ENCODE peak calls at places on chromosomes 7 and 10, in eight cellular contexts. C is transverse colon, J is suprapubic skin, N is ascending aorta, B is fibroblast of the aortic adventitia, A is RWPE1, G is glutamatergic neuron, Z is GM23338. I is an unnamed sample.

GRCh38 chr7:519429-519973 is at the start of gene PDGFA:
- DNase-seq in B (peak), C (no peak), Z (no peak), J (no peak), A (no peak), N (no peak), G (peak), I (peak)

GRCh38 chr10:8511026-8511425 is 456.5 kb downstream of the GATA3 start:
- DNase-seq in C (no peak), A (no peak), B (no peak), J (no peak), N (no peak), Z (peak), G (no peak), I (no peak)

GRCh38 chr10:114645729-114646128 is 12.3 kb downstream of the ABLIM1 start:
- DNase-seq in Z (no peak), J (no peak), B (no peak), N (no peak), G (no peak), A (no peak), C (no peak), I (no peak)

GRCh38 chr10:131219584-131219886 is 92.0 kb downstream of the TCERG1L start:
- DNase-seq in A (no peak), N (no peak), Z (no peak), C (no peak), J (no peak), B (no peak), G (no peak), I (no peak)

GRCh38 chr10:84177541-84178386 is 4.2 kb downstream of the GPR15LG start:
- DNase-seq in N (no peak), B (no peak), G (no peak), A (no peak), J (no peak), Z (no peak), C (no peak), I (no peak)

GRCh38 chr10:128086003-128086863 is 40.0 kb downstream of the MKI67 start:
- DNase-seq in C (no peak), B (no peak), J (peak), A (no peak), N (peak), Z (no peak), G (peak), I (no peak)

GRCh38 chr7:100679927-100680588 is 6.5 kb downstream of the GNB2 start:
- DNase-seq in C (peak), J (peak), N (no peak), Z (peak), A (peak), G (no peak), B (peak), I (no peak)

GRCh38 chr10:97780991-97781540 is 9.3 kb upstream of the SFRP5 start:
- DNase-seq in N (no peak), B (no peak), C (no peak), J (no peak), A (no peak), G (no peak), Z (no peak), I (no peak)

GRCh38 chr10:28179490-28180099 is 123.3 kb downstream of the MPP7 start:
- DNase-seq in J (no peak), B (peak), N (no peak), A (peak), G (no peak), Z (peak), C (no peak), I (peak)

GRCh38 chr10:132279873-132280645 is 27.7 kb downstream of the STK32C start:
- DNase-seq in N (no peak), Z (no peak), A (no peak), G (peak), B (no peak), J (no peak), C (no peak), I (no peak)

GRCh38 chr7:150950496-150951180 is 27.5 kb downstream of the KCNH2 start:
- DNase-seq in Z (no peak), N (no peak), C (no peak), J (peak), A (no peak), B (no peak), G (peak), I (no peak)

GRCh38 chr10:3402334-3402733 is 229.8 kb upstream of the PITRM1 start:
- DNase-seq in Z (no peak), G (no peak), C (no peak), B (no peak), A (no peak), N (no peak), J (no peak), I (no peak)

GRCh38 chr10:84331091-84331490 is 2.7 kb downstream of the CCSER2 start:
- DNase-seq in B (no peak), A (no peak), J (no peak), Z (no peak), N (no peak), C (no peak), G (no peak), I (no peak)

GRCh38 chr7:39672176-39672575 is 48.8 kb downstream of the RALA start:
- DNase-seq in Z (no peak), C (no peak), N (no peak), B (no peak), A (no peak), G (no peak), J (no peak), I (no peak)

GRCh38 chr7:157844141-157844540 is 507.3 kb downstream of the DNAJB6 start:
- DNase-seq in Z (no peak), J (no peak), G (no peak), B (no peak), A (no peak), C (no peak), N (no peak), I (no peak)

GRCh38 chr10:21989453-21990154 is 13.9 kb downstream of the DNAJC1 start:
- DNase-seq in G (peak), Z (peak), A (peak), N (no peak), J (no peak), B (peak), C (peak), I (peak)

GRCh38 chr10:20672724-20673123 is 224.4 kb downstream of the NEBL start:
- DNase-seq in Z (no peak), J (no peak), N (no peak), A (no peak), B (no peak), G (no peak), C (no peak), I (no peak)

DNA sequence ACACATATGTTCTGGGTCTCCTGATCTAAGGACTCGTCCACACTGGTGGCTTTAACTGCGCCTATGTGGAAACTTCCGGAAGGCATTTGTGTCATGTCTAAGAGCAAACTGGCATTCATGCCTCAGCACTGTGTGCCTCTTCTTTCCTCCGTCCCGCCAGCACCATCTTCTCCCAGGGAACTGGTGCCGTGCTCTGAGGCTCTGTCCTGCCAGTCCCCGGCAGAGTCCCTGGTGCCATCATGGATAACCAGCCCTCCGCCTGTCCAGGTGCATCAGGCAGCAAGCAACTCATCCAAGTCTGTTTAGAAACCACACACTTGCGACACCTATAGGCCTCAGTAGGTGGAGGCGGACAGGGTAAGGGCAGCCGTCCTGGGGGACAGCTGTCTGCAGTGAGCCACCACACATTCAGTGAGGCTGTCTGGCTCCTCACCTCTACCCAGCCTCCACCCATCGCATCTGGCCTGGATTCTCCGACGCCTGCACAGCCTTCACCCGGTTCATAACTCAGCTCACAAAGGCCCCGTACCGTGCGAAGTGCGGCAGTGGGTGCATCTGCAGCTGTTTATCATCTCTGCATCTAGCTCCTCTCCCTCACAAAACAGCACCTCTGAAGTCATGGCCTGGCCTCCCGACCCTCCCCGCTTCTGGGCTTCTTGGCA is 162.7 kb downstream of the DIP2C start:
- DNase-seq in J (no peak), A (no peak), Z (peak), C (no peak), G (no peak), N (peak), B (no peak), I (no peak)
- TF ChIP-seq CTCF in J (no peak), A (no peak), Z (peak), C (no peak), G (no peak), N (no peak), B (no peak), I (no peak)

DNA sequence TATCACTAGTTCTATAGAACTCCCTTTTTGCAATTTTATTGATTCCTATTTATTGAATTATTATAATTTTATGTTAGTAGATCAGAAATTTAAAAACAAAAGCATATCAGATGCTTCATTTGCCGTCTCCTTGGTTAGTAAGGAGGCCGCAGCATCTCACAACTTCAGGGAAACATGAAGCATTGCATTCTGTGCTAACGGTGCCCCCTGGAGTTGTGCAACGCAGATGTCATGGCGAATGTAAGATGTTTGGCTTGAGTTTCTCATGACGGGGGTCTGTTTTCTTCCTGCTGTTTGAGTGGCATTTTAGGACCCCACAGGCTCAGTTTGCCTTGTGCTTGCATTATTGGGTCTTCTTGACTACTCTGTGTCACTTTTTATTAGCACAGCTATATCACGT is 124.8 kb downstream of the CNNM2 start:
- DNase-seq in B (no peak), Z (peak), G (no peak), A (no peak), N (no peak), C (no peak), J (no peak), I (no peak)
- TF ChIP-seq CTCF in B (no peak), Z (peak), G (no peak), A (no peak), N (no peak), C (no peak), J (no peak), I (no peak)

DNA sequence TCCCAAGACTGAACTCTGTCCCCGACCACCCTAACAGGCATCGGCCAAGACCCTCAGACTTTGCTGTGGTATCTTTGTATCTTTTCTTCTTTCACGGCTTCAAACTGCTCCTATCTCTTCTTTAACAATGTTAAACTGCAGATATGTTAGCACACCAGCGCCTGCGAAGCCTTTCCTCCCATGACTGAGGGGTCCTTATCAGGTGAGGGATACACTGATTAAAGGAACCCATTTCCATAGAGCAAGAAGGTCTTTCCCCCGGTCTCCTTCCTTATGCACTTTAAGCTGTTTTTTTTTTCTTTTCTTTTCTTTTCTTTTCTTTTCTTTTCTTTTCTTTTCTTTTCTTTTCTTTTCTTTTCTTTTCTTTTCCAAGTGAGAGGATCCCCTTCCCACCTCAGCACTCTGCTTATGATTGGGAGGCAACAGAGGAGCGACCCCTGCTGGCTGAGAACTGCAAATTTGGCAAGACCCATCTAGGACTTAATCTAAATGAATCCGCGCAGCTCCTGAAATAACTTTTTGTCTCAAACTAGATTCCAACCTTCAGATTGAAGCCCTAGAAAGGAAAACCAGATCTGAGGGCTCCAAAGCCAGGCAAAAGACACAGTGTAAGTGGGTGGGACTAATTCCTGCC is 109.9 kb downstream of the ITGB8 start:
- DNase-seq in B (peak), G (peak), C (peak), Z (peak), J (no peak), N (no peak), A (no peak), I (peak)
- TF ChIP-seq CTCF in B (peak), G (peak), C (no peak), Z (peak), J (no peak), N (no peak), A (no peak), I (peak)

GRCh38 chr10:88728107-88728763 is 22.2 kb downstream of the LIPK start:
- DNase-seq in Z (peak), N (no peak), G (peak), C (peak), J (no peak), A (no peak), B (no peak), I (no peak)
- TF ChIP-seq CTCF in Z (peak), N (no peak), G (peak), C (no peak), J (no peak), A (no peak), B (peak), I (peak)

DNA sequence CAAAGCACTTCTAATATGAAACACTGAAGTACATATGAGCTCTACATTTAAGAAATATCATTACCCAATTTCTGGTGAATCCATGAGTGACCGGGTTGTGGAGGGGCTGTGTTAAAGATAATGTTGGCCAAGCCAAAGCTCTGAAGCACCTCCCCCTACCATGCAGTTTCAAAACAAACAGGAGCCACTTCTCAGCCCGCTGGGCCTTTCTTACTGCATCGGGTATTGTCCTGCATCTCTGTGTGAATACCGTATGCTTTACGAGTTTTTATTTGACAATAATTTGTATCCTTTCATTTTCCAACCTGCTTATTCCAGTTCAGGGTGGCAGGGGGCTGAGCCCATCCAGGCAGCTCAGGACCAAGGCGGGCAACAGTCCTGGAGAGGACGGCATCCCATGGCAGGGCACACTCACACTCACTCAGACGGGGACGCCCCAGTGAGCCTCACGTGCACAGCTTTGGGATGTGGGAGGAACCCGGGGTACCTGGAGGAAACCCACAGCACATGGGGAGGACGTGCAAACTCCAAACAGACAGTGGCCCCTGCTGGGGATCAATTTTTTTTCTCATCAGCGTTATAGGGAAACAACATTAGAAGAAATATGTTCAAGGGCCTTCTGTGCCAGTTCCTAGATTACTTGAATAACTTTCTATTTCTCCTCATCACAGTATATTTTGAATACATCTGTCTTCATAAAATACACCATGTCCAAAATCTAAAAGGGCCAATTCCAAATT is 1.9 kb downstream of the RNF32 start:
- DNase-seq in A (no peak), N (no peak), Z (no peak), C (no peak), J (no peak), B (no peak), G (no peak), I (no peak)
- TF ChIP-seq CTCF in A (no peak), N (no peak), Z (no peak), C (no peak), J (no peak), B (no peak), G (no peak), I (no peak)

GRCh38 chr7:99002827-99003212 is 124.5 kb downstream of the TRRAP start:
- DNase-seq in G (no peak), A (no peak), C (no peak), Z (no peak), B (no peak), J (peak), N (no peak), I (no peak)
- TF ChIP-seq CTCF in G (no peak), A (no peak), C (no peak), Z (no peak), B (no peak), J (no peak), N (no peak), I (no peak)

GRCh38 chr7:96534221-96534620 is 175.4 kb downstream of the SEM1 start:
- DNase-seq in N (no peak), A (no peak), J (no peak), C (no peak), B (no peak), G (no peak), Z (no peak), I (no peak)
- TF ChIP-seq CTCF in N (no peak), A (no peak), J (no peak), C (no peak), B (no peak), G (no peak), Z (no peak), I (no peak)

GRCh38 chr10:133445268-133445732 is 8.4 kb upstream of the SCART1 start:
- DNase-seq in B (no peak), Z (no peak), A (no peak), J (no peak), N (peak), C (no peak), G (no peak), I (no peak)
- TF ChIP-seq CTCF in B (no peak), Z (no peak), A (no peak), J (no peak), N (no peak), C (no peak), G (no peak), I (no peak)

DNA sequence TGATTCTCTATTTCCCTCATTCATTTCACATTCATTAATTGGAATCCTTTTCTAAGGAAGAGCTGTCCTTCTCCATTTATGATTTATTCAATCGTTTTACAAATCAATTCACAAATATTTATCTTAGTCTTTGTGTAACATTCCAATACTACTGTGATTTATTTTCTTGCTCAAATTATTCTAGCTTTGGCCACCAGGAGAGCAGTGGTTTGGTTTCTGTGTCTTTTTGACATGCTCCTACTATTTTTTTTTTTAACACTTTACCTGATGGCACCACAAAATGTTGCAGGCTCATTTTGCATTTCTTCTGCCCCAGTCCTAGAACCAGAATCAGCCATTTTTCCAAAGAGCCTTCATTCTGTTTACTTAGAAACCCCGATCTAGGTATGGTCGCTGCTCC is 13.3 kb upstream of the RBM33 start:
- DNase-seq in B (no peak), J (no peak), N (no peak), G (no peak), C (no peak), Z (no peak), A (no peak), I (no peak)
- TF ChIP-seq CTCF in B (peak), J (no peak), N (no peak), G (peak), C (no peak), Z (no peak), A (no peak), I (no peak)

DNA sequence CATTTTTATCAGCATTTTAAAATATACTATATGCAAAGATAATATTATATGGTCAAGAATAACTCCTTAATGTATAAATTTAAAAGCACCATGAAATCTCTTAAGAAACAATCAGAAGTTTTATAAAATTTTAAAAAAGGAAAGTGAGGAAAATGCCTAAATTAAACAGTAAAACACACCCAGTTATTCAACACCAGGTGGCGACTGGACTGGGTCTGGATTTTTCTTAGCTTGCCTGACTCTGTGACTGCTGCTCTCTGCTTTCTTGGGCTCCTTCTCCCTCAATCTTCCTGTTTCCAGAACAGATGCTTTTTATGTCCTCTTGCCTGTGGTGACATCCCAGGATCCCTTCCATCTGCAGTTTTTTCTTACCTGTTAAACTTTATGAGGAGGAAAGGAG is 200.3 kb downstream of the BICC1 start:
- DNase-seq in G (no peak), B (peak), Z (peak), A (no peak), J (no peak), C (no peak), N (no peak), I (no peak)
- TF ChIP-seq CTCF in G (no peak), B (peak), Z (peak), A (no peak), J (no peak), C (no peak), N (no peak), I (peak)